ENCODE peak calls at places on chromosomes 4 and X, in five cellular contexts. T is colonic mucosa, D is adipocyte, E is neuronal stem cell, A is ovary. M is an unnamed sample. For H3K4me1, the result is how much of the 10 kb centered on the place peaks cover.

GRCh38 chr4:40856836-40857362 is 107.1 kb downstream of the NSUN7 start:
- DNase-seq in A (peak), T (peak), D (peak), E (peak), M (peak)

GRCh38 chrX:8960809-8961413 is 73.0 kb downstream of the FAM9B start:
- DNase-seq in A (no peak), T (no peak), E (no peak), D (peak), M (no peak)

GRCh38 chr4:94507708-94508107 is 56.0 kb downstream of the PDLIM5 start:
- DNase-seq in D (peak), T (peak), A (peak), E (no peak), M (no peak)

GRCh38 chr4:140607852-140608251 is 39.1 kb upstream of the UCP1 start:
- DNase-seq in E (no peak), T (no peak), A (no peak), D (no peak), M (no peak)

GRCh38 chr4:40190880-40191815 is 5.7 kb upstream of the RHOH start:
- DNase-seq in T (peak), A (no peak), D (no peak), E (no peak), M (no peak)

GRCh38 chr4:155539746-155540145 is 126.9 kb upstream of the GUCY1A1 start:
- DNase-seq in A (no peak), E (no peak), D (peak), T (no peak), M (no peak)

GRCh38 chrX:13055486-13055885 is 11.1 kb upstream of the FAM9C start:
- DNase-seq in T (no peak), D (no peak), E (no peak), A (no peak), M (no peak)

GRCh38 chr4:138522366-138522765 is 280.2 kb upstream of the SLC7A11 start:
- DNase-seq in E (no peak), D (peak), T (no peak), A (no peak), M (no peak)

GRCh38 chr4:111712093-111712677 is 433.1 kb upstream of the FAM241A start:
- DNase-seq in A (no peak), D (no peak), E (no peak), T (no peak), M (no peak)

GRCh38 chr4:3074846-3075651 is 568 bp downstream of the HTT start:
- DNase-seq in T (peak), A (peak), D (peak), E (peak), M (peak)

GRCh38 chr4:39655206-39655605 is 16.5 kb upstream of the SMIM14 start:
- DNase-seq in T (no peak), D (peak), A (no peak), E (no peak), M (no peak)

GRCh38 chrX:102863735-102864134 is 73.3 kb upstream of the RAB40AL start:
- DNase-seq in E (peak), A (peak), T (peak), D (peak), M (peak)

GRCh38 chrX:46820391-46821100 is 16.3 kb upstream of the RP2 start:
- DNase-seq in T (no peak), A (no peak), E (no peak), D (no peak), M (no peak)

DNA sequence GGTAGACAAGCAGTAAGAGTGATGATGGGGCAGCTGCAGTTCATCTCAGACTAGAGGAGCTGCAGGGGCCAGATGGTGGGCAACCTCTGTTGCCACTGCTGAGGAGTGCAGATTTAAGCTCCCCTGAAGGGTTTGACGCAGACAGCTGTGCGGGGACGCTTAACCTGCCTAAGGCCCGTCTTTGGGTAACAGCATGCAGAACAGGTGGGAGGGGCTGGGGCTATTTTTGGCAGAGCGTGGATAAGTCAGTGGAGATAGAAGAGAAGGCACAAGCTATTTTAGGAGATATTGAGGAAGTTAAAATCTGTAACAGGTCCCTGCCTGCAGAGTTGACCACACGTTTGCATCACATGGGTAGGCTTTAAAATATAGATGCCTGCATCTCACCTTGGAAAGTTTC is 10.5 kb downstream of the CD99 start:
- DNase-seq in D (no peak), E (no peak), A (no peak), T (no peak), M (no peak)
- H3K4me1 ChIP-seq in D (under half), E (under half), A (under half), T (under half), M (under half)

GRCh38 chr4:185737489-185738037 is 74.4 kb downstream of the SORBS2 start:
- DNase-seq in D (no peak), E (no peak), T (no peak), A (no peak), M (no peak)
- H3K4me3 ChIP-seq in D (peak), E (no peak), T (no peak), A (peak), M (no peak)

GRCh38 chrX:154351183-154352011 is 23.0 kb downstream of the FLNA start:
- DNase-seq in A (no peak), D (no peak), T (no peak), E (no peak), M (peak)
- H3K4me1 ChIP-seq in A (under half), D (under half), T (under half), E (under half), M (under half)

GRCh38 chr4:15007201-15007600 is 4.9 kb downstream of the CPEB2 start:
- DNase-seq in T (no peak), D (no peak), E (no peak), A (no peak), M (no peak)
- H3K4me3 ChIP-seq in T (no peak), D (peak), E (no peak), A (no peak), M (no peak)

GRCh38 chr4:158829254-158829653 is 60.4 kb downstream of the FNIP2 start:
- DNase-seq in T (no peak), A (no peak), D (no peak), E (no peak), M (no peak)
- H3K4me1 ChIP-seq in T (under half), A (under half), D (under half), E (under half), M (under half)

M was measured in aorta.